ENCODE peak calls at places on chromosomes 16 and 17, in five cellular contexts. One of them, this sample, is unnamed.

GRCh38 chr17:42284020-42284369 is 4.3 kb upstream of the STAT5A start:
- DNase-seq in GM12865: no peak
- DNase-seq in Caco-2: no peak
- DNase-seq in fibroblast of mammary gland: no peak
- DNase-seq in upper lobe of right lung: no peak
- DNase-seq in this sample: no peak

GRCh38 chr16:87881327-87882200 is 12.3 kb upstream of the SLC7A5 start:
- DNase-seq in GM12865: no peak
- DNase-seq in Caco-2: no peak
- DNase-seq in fibroblast of mammary gland: no peak
- DNase-seq in upper lobe of right lung: no peak
- DNase-seq in this sample: no peak

GRCh38 chr17:17313350-17313991 is 10.3 kb downstream of the NT5M start:
- DNase-seq in GM12865: peak; percentile 85
- DNase-seq in Caco-2: peak; percentile 82
- DNase-seq in fibroblast of mammary gland: no peak
- DNase-seq in upper lobe of right lung: peak; percentile 77
- DNase-seq in this sample: peak; percentile 52

GRCh38 chr16:48393843-48394703 is 8.9 kb upstream of the SIAH1 start:
- DNase-seq in GM12865: no peak
- DNase-seq in Caco-2: no peak
- DNase-seq in fibroblast of mammary gland: peak; percentile 97
- DNase-seq in upper lobe of right lung: no peak
- DNase-seq in this sample: peak; percentile 70

GRCh38 chr16:90046122-90046970 is 27.1 kb upstream of the DBNDD1 start:
- DNase-seq in GM12865: no peak
- DNase-seq in Caco-2: no peak
- DNase-seq in fibroblast of mammary gland: no peak
- DNase-seq in upper lobe of right lung: peak; percentile 53
- DNase-seq in this sample: no peak

GRCh38 chr16:21646091-21646490 is 6.3 kb downstream of the IGSF6 start:
- DNase-seq in GM12865: no peak
- DNase-seq in Caco-2: no peak
- DNase-seq in fibroblast of mammary gland: peak; percentile 30
- DNase-seq in upper lobe of right lung: no peak
- DNase-seq in this sample: no peak

GRCh38 chr17:79295307-79295706 is 220.7 kb downstream of the ENGASE start:
- DNase-seq in GM12865: no peak
- DNase-seq in Caco-2: no peak
- DNase-seq in fibroblast of mammary gland: no peak
- DNase-seq in upper lobe of right lung: no peak
- DNase-seq in this sample: no peak

GRCh38 chr17:63542942-63543821 is 7.1 kb upstream of the DCAF7 start:
- DNase-seq in GM12865: no peak
- DNase-seq in Caco-2: no peak
- DNase-seq in fibroblast of mammary gland: no peak
- DNase-seq in upper lobe of right lung: peak; percentile 53
- DNase-seq in this sample: no peak

GRCh38 chr17:30232822-30233427 is 2.6 kb downstream of the SLC6A4 start:
- DNase-seq in GM12865: no peak
- DNase-seq in Caco-2: no peak
- DNase-seq in fibroblast of mammary gland: no peak
- DNase-seq in upper lobe of right lung: no peak
- DNase-seq in this sample: no peak

GRCh38 chr17:48549909-48550308 is 5.0 kb upstream of the HOXB2 start:
- DNase-seq in GM12865: no peak
- DNase-seq in Caco-2: no peak
- DNase-seq in fibroblast of mammary gland: peak; percentile 77
- DNase-seq in upper lobe of right lung: no peak
- DNase-seq in this sample: no peak

GRCh38 chr17:48546187-48546923 is 1.4 kb upstream of the HOXB2 start:
- DNase-seq in GM12865: no peak
- DNase-seq in Caco-2: no peak
- DNase-seq in fibroblast of mammary gland: peak; percentile 80
- DNase-seq in upper lobe of right lung: no peak
- DNase-seq in this sample: no peak

GRCh38 chr17:48548687-48549621 is 4.0 kb upstream of the HOXB2 start:
- DNase-seq in GM12865: no peak
- DNase-seq in Caco-2: no peak
- DNase-seq in fibroblast of mammary gland: no peak
- DNase-seq in upper lobe of right lung: no peak
- DNase-seq in this sample: no peak

GRCh38 chr17:48546924-48547838 is 2.3 kb upstream of the HOXB2 start:
- DNase-seq in GM12865: no peak
- DNase-seq in Caco-2: no peak
- DNase-seq in fibroblast of mammary gland: no peak
- DNase-seq in upper lobe of right lung: no peak
- DNase-seq in this sample: no peak

DNA sequence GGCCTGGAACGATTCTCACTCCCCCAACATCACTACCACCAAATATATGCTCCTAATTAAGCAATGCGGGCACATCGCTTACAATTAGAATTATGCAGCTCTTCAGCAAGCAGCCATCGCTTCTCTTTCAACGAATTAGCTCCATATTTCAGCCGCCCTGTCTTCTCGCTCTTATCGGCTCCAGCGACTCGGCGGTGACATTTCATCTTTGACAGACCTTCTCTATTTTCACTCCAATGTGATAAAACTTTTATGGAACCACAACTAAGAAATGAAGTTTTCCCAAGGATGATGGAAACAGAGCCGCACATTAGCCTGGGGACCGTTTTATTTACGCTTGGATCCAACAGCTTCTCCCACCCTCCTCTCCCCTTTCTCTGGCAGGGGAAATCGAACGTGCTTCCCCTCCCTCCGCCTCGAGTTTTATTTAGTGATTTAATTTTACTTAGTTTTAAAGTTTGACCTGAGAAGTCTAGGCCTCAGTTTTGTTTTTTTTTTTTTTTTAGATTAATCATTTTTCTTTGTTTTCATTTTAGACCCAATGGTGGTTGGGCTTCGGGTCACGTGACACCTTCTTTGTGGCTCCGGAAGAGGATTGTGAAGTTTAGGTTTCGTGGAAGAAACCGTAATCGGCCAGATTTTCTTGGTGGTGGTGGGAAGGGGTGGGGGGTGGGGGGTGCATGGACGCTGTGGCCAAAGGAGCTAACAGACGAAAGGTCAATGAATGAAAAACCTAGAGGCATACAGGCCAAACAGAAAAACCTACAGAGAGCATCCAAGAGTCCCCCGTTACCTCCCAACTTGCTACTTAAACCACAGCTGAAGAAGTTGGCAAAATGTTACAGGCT is 3.2 kb upstream of the HOXB2 start:
- DNase-seq in GM12865: no peak
- DNase-seq in Caco-2: no peak
- DNase-seq in fibroblast of mammary gland: peak; percentile 78
- DNase-seq in upper lobe of right lung: no peak
- DNase-seq in this sample: no peak
- H3K4me3 ChIP-seq in GM12865: no peak overlapping the region
- H3K4me3 ChIP-seq in Caco-2: no peak overlapping the region
- H3K4me3 ChIP-seq in fibroblast of mammary gland: peak overlapping the region; percentile 44
- H3K4me3 ChIP-seq in upper lobe of right lung: peak overlapping the region; percentile 35
- H3K4me3 ChIP-seq in this sample: no peak overlapping the region

GRCh38 chr17:27456681-27457404 is 595 bp downstream of the KSR1 start:
- DNase-seq in GM12865: no peak
- DNase-seq in Caco-2: no peak
- DNase-seq in fibroblast of mammary gland: no peak
- DNase-seq in upper lobe of right lung: peak; percentile 68
- DNase-seq in this sample: no peak
- TF ChIP-seq CTCF in GM12865: no peak
- TF ChIP-seq CTCF in Caco-2: no peak
- TF ChIP-seq CTCF in fibroblast of mammary gland: no peak
- TF ChIP-seq CTCF in upper lobe of right lung: no peak
- TF ChIP-seq CTCF in this sample: no peak

GRCh38 chr17:5234645-5235576 is at the start of gene SCIMP:
- DNase-seq in GM12865: peak; percentile 91
- DNase-seq in Caco-2: no peak
- DNase-seq in fibroblast of mammary gland: no peak
- DNase-seq in upper lobe of right lung: peak; percentile 79
- DNase-seq in this sample: no peak
- H3K4me3 ChIP-seq in GM12865: peak within 1 kb of the TSS; percentile 73
- H3K4me3 ChIP-seq in Caco-2: no peak within 1 kb of the TSS
- H3K4me3 ChIP-seq in fibroblast of mammary gland: no peak within 1 kb of the TSS
- H3K4me3 ChIP-seq in upper lobe of right lung: peak within 1 kb of the TSS; percentile 40
- H3K4me3 ChIP-seq in this sample: no peak within 1 kb of the TSS

GRCh38 chr17:68457539-68458259 is 403 bp upstream of the WIPI1 start:
- DNase-seq in GM12865: peak; percentile 99
- DNase-seq in Caco-2: peak; percentile 100
- DNase-seq in fibroblast of mammary gland: peak; percentile 97
- DNase-seq in upper lobe of right lung: peak; percentile 99
- DNase-seq in this sample: peak; percentile 99
- TF ChIP-seq CTCF in GM12865: no peak
- TF ChIP-seq CTCF in Caco-2: no peak
- TF ChIP-seq CTCF in fibroblast of mammary gland: no peak
- TF ChIP-seq CTCF in upper lobe of right lung: no peak
- TF ChIP-seq CTCF in this sample: no peak

GRCh38 chr17:19596869-19597268 is 51.7 kb upstream of the ALDH3A2 start:
- DNase-seq in GM12865: no peak
- DNase-seq in Caco-2: no peak
- DNase-seq in fibroblast of mammary gland: no peak
- DNase-seq in upper lobe of right lung: no peak
- DNase-seq in this sample: no peak

GRCh38 chr17:19592316-19592715 is 56.2 kb upstream of the ALDH3A2 start:
- DNase-seq in GM12865: no peak
- DNase-seq in Caco-2: no peak
- DNase-seq in fibroblast of mammary gland: no peak
- DNase-seq in upper lobe of right lung: no peak
- DNase-seq in this sample: no peak

GRCh38 chr17:19590912-19591551 is 57.4 kb downstream of the SLC47A1 start:
- DNase-seq in GM12865: no peak
- DNase-seq in Caco-2: peak; percentile 18
- DNase-seq in fibroblast of mammary gland: no peak
- DNase-seq in upper lobe of right lung: no peak
- DNase-seq in this sample: no peak
- H3K4me3 ChIP-seq in GM12865: no peak overlapping the region
- H3K4me3 ChIP-seq in Caco-2: no peak overlapping the region
- H3K4me3 ChIP-seq in fibroblast of mammary gland: no peak overlapping the region
- H3K4me3 ChIP-seq in upper lobe of right lung: no peak overlapping the region
- H3K4me3 ChIP-seq in this sample: no peak overlapping the region

This sample was measured in foreskin fibroblast.